ENCODE peak calls at places on chromosomes 7 and 10, in nine cellular contexts. P is K562, D is upper lobe of left lung, Z is body of pancreas, Q is cardiac muscle cell, B is thoracic aorta, R is tibial artery, M is lower lobe of right lung, N is lung. A is an unnamed sample. For H3K4me1, the result is how much of the 10 kb centered on the place peaks cover.

GRCh38 chr10:29130190-29130673 is 158.6 kb upstream of the LYZL1 start:
- DNase-seq in P (peak), D (no peak), Z (no peak), Q (peak), B (no peak), R (no peak), M (no peak), N (no peak), A (no peak)

GRCh38 chr10:49740346-49741107 is 21.6 kb downstream of the OGDHL start:
- DNase-seq in P (no peak), D (no peak), Z (no peak), Q (no peak), B (no peak), R (no peak), M (no peak), N (no peak), A (no peak)

GRCh38 chr10:607545-608196 is 81.8 kb downstream of the DIP2C start:
- DNase-seq in P (no peak), D (no peak), Z (no peak), Q (no peak), B (no peak), R (peak), M (no peak), N (no peak), A (no peak)

GRCh38 chr7:75072978-75073282 is 672 bp downstream of the RCC1L start:
- DNase-seq in P (no peak), D (no peak), Z (no peak), Q (no peak), B (no peak), R (no peak), M (no peak), N (no peak), A (peak)

GRCh38 chr10:113953505-113954272 is 90.0 kb upstream of the ADRB1 start:
- DNase-seq in P (no peak), D (no peak), Z (no peak), Q (no peak), B (no peak), R (no peak), M (no peak), N (no peak), A (no peak)

GRCh38 chr10:133227256-133227655 is 2.8 kb upstream of the UTF1 start:
- DNase-seq in P (no peak), D (no peak), Z (no peak), Q (no peak), B (no peak), R (no peak), M (no peak), N (no peak), A (no peak)

GRCh38 chr10:113386005-113386404 is 166.8 kb upstream of the HABP2 start:
- DNase-seq in P (no peak), D (no peak), Z (peak), Q (no peak), B (no peak), R (no peak), M (no peak), N (no peak), A (no peak)

GRCh38 chr10:6498771-6499170 is 81.3 kb downstream of the PRKCQ start:
- DNase-seq in P (no peak), D (no peak), Z (no peak), Q (no peak), B (no peak), R (no peak), M (no peak), N (no peak), A (no peak)

GRCh38 chr10:116765549-116766162 is 23.3 kb upstream of the HSPA12A start:
- DNase-seq in P (peak), D (no peak), Z (peak), Q (no peak), B (no peak), R (peak), M (no peak), N (no peak), A (no peak)

GRCh38 chr7:47651355-47652317 is 69.7 kb upstream of the TNS3 start:
- DNase-seq in P (no peak), D (no peak), Z (no peak), Q (no peak), B (no peak), R (peak), M (no peak), N (no peak), A (no peak)

GRCh38 chr7:92831716-92832622 is 4.4 kb downstream of the CDK6 start:
- DNase-seq in P (no peak), D (no peak), Z (no peak), Q (no peak), B (no peak), R (no peak), M (no peak), N (no peak), A (no peak)

GRCh38 chr7:87231715-87232114 is 12.2 kb upstream of the TMEM243 start:
- DNase-seq in P (no peak), D (no peak), Z (no peak), Q (no peak), B (no peak), R (no peak), M (no peak), N (no peak), A (no peak)

GRCh38 chr7:141001122-141001521 is 13.6 kb downstream of the MRPS33 start:
- DNase-seq in P (no peak), D (no peak), Z (no peak), Q (no peak), B (no peak), R (no peak), M (no peak), N (no peak), A (no peak)

GRCh38 chr7:47454066-47454950 is 127.6 kb downstream of the TNS3 start:
- DNase-seq in P (no peak), D (no peak), Z (peak), Q (peak), B (no peak), R (peak), M (no peak), N (no peak), A (no peak)

GRCh38 chr7:131354390-131354789 is 26.7 kb downstream of the MKLN1 start:
- DNase-seq in P (no peak), D (no peak), Z (no peak), Q (no peak), B (no peak), R (no peak), M (no peak), N (no peak), A (no peak)

GRCh38 chr7:63899691-63900393 is 98.8 kb upstream of the ZNF722 start:
- DNase-seq in P (peak), D (peak), Z (peak), Q (no peak), B (peak), R (peak), M (peak), N (peak), A (peak)

GRCh38 chr10:78763651-78764395 is 304.9 kb upstream of the ZMIZ1 start:
- DNase-seq in P (no peak), D (no peak), Z (no peak), Q (no peak), B (no peak), R (peak), M (no peak), N (no peak), A (no peak)

GRCh38 chr10:116947838-116948529 is 57.0 kb downstream of the SHTN1 start:
- DNase-seq in P (no peak), D (no peak), Z (no peak), Q (no peak), B (no peak), R (no peak), M (no peak), N (no peak), A (no peak)

GRCh38 chr10:102375250-102375649 is 20.3 kb upstream of the NFKB2 start:
- DNase-seq in P (no peak), D (no peak), Z (no peak), Q (no peak), B (no peak), R (no peak), M (no peak), N (no peak), A (no peak)

GRCh38 chr7:3106353-3106752 is 62.7 kb upstream of the CARD11 start:
- DNase-seq in P (no peak), D (peak), Z (peak), Q (no peak), B (no peak), R (no peak), M (no peak), N (no peak), A (no peak)

GRCh38 chr7:1287629-1288225 is 55.1 kb downstream of the UNCX start:
- DNase-seq in P (no peak), D (no peak), Z (no peak), Q (no peak), B (no peak), R (no peak), M (no peak), N (no peak), A (no peak)

GRCh38 chr7:151121380-151122170 is 35.3 kb downstream of the AGAP3 start:
- DNase-seq in P (no peak), D (no peak), Z (no peak), Q (no peak), B (no peak), R (no peak), M (no peak), N (no peak), A (no peak)

GRCh38 chr7:84490661-84491060 is 296.1 kb upstream of the SEMA3A start:
- DNase-seq in P (no peak), D (no peak), Z (no peak), Q (no peak), B (no peak), R (no peak), M (no peak), N (no peak), A (no peak)

GRCh38 chr7:108236681-108237415 is 106.7 kb upstream of the LAMB4 start:
- DNase-seq in P (no peak), D (no peak), Z (no peak), Q (peak), B (no peak), R (no peak), M (no peak), N (no peak), A (no peak)

GRCh38 chr10:67476201-67476600 is 219.8 kb downstream of the CTNNA3 start:
- DNase-seq in P (no peak), D (no peak), Z (no peak), Q (no peak), B (no peak), R (no peak), M (no peak), N (no peak), A (no peak)

GRCh38 chr7:91033574-91033973 is 230.7 kb upstream of the FZD1 start:
- DNase-seq in P (no peak), D (no peak), Z (no peak), Q (no peak), B (no peak), R (no peak), M (no peak), N (no peak), A (no peak)

GRCh38 chr10:92773776-92774175 is 74.5 kb upstream of the EXOC6 start:
- DNase-seq in P (no peak), D (no peak), Z (no peak), Q (no peak), B (no peak), R (no peak), M (no peak), N (no peak), A (no peak)

GRCh38 chr10:34200355-34200901 is 614.7 kb downstream of the PARD3 start:
- DNase-seq in P (no peak), D (no peak), Z (no peak), Q (no peak), B (no peak), R (no peak), M (no peak), N (no peak), A (no peak)

GRCh38 chr7:2048006-2048405 is 184.7 kb downstream of the MAD1L1 start:
- DNase-seq in P (no peak), D (no peak), Z (no peak), Q (no peak), B (no peak), R (no peak), M (peak), N (no peak), A (no peak)

GRCh38 chr7:152336754-152337368 is 98.9 kb downstream of the KMT2C start:
- DNase-seq in P (no peak), D (peak), Z (no peak), Q (peak), B (no peak), R (no peak), M (no peak), N (no peak), A (peak)

GRCh38 chr7:148723846-148724245 is 25.1 kb downstream of the CUL1 start:
- DNase-seq in P (no peak), D (no peak), Z (no peak), Q (no peak), B (no peak), R (no peak), M (no peak), N (no peak), A (no peak)

GRCh38 chr10:26798298-26798697 is 62.5 kb downstream of the ABI1 start:
- DNase-seq in P (no peak), D (no peak), Z (no peak), Q (no peak), B (no peak), R (no peak), M (no peak), N (no peak), A (no peak)

GRCh38 chr10:106573106-106573505 is 591.4 kb downstream of the SORCS1 start:
- DNase-seq in P (no peak), D (no peak), Z (no peak), Q (no peak), B (no peak), R (no peak), M (no peak), N (no peak), A (no peak)

DNA sequence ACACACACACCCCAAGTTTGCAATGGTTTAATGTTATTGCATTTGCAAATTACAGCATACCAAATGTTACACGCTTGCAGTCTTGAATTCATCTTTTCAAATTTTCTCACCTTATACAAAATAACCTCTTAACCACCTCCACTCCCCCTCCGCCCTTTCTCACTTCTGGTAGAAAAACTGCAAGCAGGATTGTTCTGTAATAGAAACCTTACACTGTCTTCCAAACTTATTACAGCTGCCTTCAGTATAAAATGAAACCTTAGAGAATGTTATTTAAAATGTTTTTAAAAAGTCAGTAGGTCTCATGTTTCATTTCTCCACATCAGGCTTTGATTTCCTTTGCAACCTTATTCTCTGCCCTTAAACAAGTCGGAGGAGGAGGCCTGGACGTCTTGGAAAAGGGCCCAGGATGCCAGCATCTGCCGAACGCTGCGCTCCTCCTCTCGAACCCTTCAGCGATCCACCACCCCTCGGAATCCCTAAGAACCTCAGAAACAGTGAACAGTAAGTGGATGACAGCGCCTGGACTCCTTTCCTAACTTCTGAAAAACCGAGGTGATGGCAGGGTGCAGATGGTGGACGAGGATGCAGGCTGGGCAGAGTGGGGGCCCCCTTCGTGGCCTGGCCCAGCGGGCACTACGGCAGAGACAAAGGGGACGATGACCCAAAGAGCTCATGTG is 74.0 kb downstream of the FGFR2 start:
- DNase-seq in P (no peak), D (no peak), Z (no peak), Q (no peak), B (no peak), R (no peak), M (no peak), N (no peak), A (no peak)
- H3K27ac ChIP-seq in P (no peak), D (peak), Z (peak), Q (no peak), B (no peak), R (peak), M (peak), N (peak), A (no peak)

GRCh38 chr10:18229839-18230238 is 89.6 kb downstream of the CACNB2 start:
- DNase-seq in P (no peak), D (no peak), Z (no peak), Q (no peak), B (no peak), R (no peak), M (no peak), N (no peak), A (no peak)

GRCh38 chr10:18231480-18231879 is 91.3 kb downstream of the CACNB2 start:
- DNase-seq in P (no peak), D (no peak), Z (no peak), Q (no peak), B (no peak), R (no peak), M (no peak), N (no peak), A (no peak)

GRCh38 chr10:18235477-18235876 is 95.3 kb downstream of the CACNB2 start:
- DNase-seq in P (no peak), D (no peak), Z (no peak), Q (no peak), B (no peak), R (no peak), M (no peak), N (no peak), A (no peak)

GRCh38 chr10:18230794-18231193 is 90.6 kb downstream of the CACNB2 start:
- DNase-seq in P (no peak), D (no peak), Z (no peak), Q (no peak), B (no peak), R (no peak), M (no peak), N (no peak), A (no peak)

GRCh38 chr10:18233775-18234174 is 93.6 kb downstream of the CACNB2 start:
- DNase-seq in P (no peak), D (no peak), Z (peak), Q (peak), B (no peak), R (no peak), M (no peak), N (no peak), A (no peak)
- TF ChIP-seq CTCF in P (peak), D (no peak), Z (peak), Q (peak), B (no peak), R (no peak), M (no peak), N (no peak), A (no peak)

DNA sequence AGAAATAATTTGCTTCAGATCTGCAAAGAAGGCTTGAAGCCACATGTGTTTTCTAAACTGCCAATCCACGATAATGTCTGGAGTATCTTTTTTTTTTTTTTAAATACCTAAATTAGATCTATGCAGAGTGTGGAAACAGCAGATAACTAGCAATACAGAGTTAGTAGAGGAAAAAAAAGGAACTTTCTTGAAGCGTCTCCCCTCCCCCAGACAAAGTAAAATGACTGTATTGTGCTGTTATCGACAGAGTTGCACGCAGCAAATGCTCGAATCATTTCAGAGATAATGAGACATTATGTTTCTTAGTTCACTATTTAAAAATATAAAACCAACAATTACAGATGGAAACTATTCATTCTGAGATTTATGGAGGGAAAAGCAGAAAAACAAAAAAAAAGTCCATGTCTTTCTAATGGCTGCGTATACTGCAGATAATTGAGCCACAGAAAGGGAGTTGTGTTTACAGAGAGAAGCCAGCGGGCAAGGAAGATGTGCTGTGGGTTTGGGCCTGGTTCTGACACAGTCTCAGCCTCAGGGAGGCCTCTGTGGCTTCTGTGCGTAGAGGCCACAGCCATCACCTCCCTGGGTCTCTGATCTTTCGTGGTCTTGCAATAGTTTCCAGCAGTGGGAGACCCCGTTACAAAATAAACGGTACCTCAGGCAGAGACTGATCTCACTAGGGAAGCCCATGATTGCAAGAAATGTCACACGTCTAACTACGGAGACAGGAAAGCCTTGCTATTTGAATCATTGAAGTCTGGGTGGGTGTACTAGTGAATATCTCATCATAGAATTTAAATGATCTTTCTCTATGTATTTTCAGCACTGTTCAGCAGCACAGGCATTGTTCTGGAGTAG is 19.1 kb upstream of the KLF6 start:
- DNase-seq in P (peak), D (no peak), Z (no peak), Q (no peak), B (no peak), R (no peak), M (no peak), N (no peak), A (no peak)
- H3K4me1 ChIP-seq in P (under half), D (half or more), Z (half or more), Q (under half), B (under half), R (under half), M (half or more), N (under half), A (half or more)

GRCh38 chr10:14547826-14548225 is 217.1 kb upstream of the FRMD4A start:
- DNase-seq in P (peak), D (no peak), Z (no peak), Q (peak), B (no peak), R (no peak), M (no peak), N (no peak), A (no peak)
- H3K27ac ChIP-seq in P (no peak), D (no peak), Z (no peak), Q (no peak), B (no peak), R (no peak), M (no peak), N (no peak), A (no peak)

DNA sequence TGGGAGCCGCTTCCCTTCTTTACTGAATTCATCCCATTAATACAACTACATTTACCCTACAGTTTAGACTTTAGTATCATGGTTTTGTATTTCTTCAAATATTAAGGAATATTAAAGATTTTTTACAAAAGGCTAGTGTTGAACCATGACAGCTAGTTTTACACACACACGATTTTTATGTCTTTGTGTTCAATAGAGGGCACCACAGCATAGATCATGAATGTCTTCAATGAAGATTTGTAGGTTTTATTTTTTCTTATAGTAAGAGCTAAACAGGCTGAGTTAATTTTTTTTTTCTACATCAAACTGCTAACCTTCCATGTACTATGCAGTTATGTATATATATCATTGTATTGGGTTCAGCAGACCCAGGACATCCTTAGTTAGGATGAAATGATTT is 76.9 kb downstream of the SNX10 start:
- DNase-seq in P (no peak), D (no peak), Z (no peak), Q (no peak), B (no peak), R (no peak), M (no peak), N (no peak), A (no peak)
- TF ChIP-seq CTCF in P (peak), D (no peak), Z (no peak), Q (no peak), B (no peak), R (no peak), M (no peak), N (no peak), A (no peak)

DNA sequence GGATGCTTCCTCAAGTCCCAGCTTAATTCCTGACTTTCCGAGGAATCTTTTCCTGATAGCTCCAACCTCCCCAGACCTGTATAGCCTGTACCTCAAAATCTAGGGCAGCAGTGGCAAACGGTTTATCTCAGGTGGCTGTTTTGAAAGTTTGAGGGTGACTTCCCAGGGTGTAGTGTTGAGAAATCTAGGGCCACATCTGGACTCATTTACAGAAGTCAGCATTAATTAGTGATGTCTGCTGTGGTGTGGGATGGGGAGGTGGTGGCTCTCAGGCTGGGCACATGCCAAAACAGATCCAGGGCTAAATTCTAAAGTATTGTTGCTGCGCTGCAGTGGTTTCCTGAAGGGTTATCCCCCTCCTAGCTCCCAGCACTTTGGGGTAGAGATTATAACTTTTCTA is 38.0 kb downstream of the UNC5B start:
- DNase-seq in P (no peak), D (no peak), Z (no peak), Q (no peak), B (no peak), R (no peak), M (no peak), N (no peak), A (no peak)
- H3K4me1 ChIP-seq in P (under half), D (under half), Z (under half), Q (half or more), B (under half), R (under half), M (under half), N (under half), A (under half)

GRCh38 chr10:3425713-3426112 is 253.1 kb upstream of the PITRM1 start:
- DNase-seq in P (no peak), D (no peak), Z (no peak), Q (no peak), B (no peak), R (no peak), M (no peak), N (no peak), A (no peak)
- H3K27ac ChIP-seq in P (no peak), D (no peak), Z (no peak), Q (no peak), B (no peak), R (no peak), M (no peak), N (no peak), A (peak)